ENCODE peak calls at places on chromosomes 4 and X, in five cellular contexts. N is uterus, G is body of pancreas, V is mammary epithelial cell, Y is spleen. O is an unnamed sample. For H3K27me3, the result is how much of the 10 kb centered on the place peaks cover.

GRCh38 chr4:53854991-53855885 is 209.2 kb downstream of the CHIC2 start:
- DNase-seq in N (no peak), G (no peak), V (peak), Y (no peak), O (peak)

GRCh38 chrX:71253253-71254091 is 468 bp downstream of the ZMYM3 start:
- DNase-seq in N (peak), G (peak), V (no peak), Y (peak), O (peak)

GRCh38 chrX:65932173-65933084 is 107.5 kb downstream of the VSIG4 start:
- DNase-seq in N (no peak), G (no peak), V (peak), Y (peak), O (no peak)

GRCh38 chrX:13506574-13506973 is 62.8 kb upstream of the EGFL6 start:
- DNase-seq in N (peak), G (peak), V (peak), Y (peak), O (peak)

GRCh38 chr4:336893-337142 is 796 bp upstream of the ZNF141 start:
- DNase-seq in N (no peak), G (no peak), V (no peak), Y (no peak), O (no peak)

GRCh38 chrX:79361192-79361870 is 5.8 kb downstream of the ITM2A start:
- DNase-seq in N (no peak), G (no peak), V (no peak), Y (no peak), O (no peak)

GRCh38 chrX:78075787-78076389 is 28.2 kb upstream of the PGK1 start:
- DNase-seq in N (no peak), G (no peak), V (peak), Y (no peak), O (no peak)

GRCh38 chr4:126957555-126958440 is 675.0 kb upstream of the INTU start:
- DNase-seq in N (no peak), G (no peak), V (peak), Y (no peak), O (no peak)

GRCh38 chr4:152010680-152011079 is 249.9 kb upstream of the GATB start:
- DNase-seq in N (no peak), G (no peak), V (no peak), Y (no peak), O (no peak)

GRCh38 chr4:184899261-184900134 is 73.7 kb upstream of the ACSL1 start:
- DNase-seq in N (no peak), G (peak), V (peak), Y (no peak), O (no peak)

GRCh38 chr4:94349193-94349592 is 6.6 kb upstream of the HPGDS start:
- DNase-seq in N (no peak), G (no peak), V (no peak), Y (no peak), O (no peak)

GRCh38 chrX:46796574-46797191 is 37.8 kb upstream of the SLC9A7 start:
- DNase-seq in N (peak), G (peak), V (peak), Y (peak), O (peak)

GRCh38 chr4:124173892-124174291 is 538.6 kb downstream of the ANKRD50 start:
- DNase-seq in N (no peak), G (no peak), V (no peak), Y (no peak), O (no peak)

DNA sequence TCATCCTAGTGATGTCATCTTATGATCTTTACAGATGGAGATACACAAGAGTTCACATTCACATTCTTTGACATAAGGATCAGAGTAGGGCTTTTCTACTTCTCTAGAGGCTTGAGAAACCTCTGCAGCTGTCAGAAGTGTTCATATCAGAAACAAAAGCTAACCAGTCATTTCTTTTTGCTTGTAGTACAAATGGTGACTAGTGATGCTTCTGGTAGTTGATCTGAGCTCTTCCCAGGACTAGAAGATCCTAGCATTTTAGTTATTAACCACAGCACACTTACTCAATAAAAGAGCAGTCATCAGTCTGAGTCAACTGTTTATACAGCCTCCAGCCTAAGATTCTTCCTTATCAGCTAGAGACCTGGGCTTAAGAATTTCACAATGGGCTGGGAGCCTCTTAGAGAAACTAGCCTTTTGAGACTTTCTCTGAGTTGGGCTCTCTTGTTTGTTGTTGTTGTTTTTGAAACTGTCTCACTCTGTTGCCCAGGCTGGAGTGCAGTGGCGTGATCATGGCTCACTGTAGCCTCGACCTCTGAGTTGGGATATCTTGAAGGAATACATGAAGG is 84.1 kb downstream of the TMEM164 start:
- DNase-seq in N (no peak), G (no peak), V (peak), Y (no peak), O (no peak)
- H3K27me3 ChIP-seq in N (under half), G (under half), V (under half), Y (under half), O (under half)

DNA sequence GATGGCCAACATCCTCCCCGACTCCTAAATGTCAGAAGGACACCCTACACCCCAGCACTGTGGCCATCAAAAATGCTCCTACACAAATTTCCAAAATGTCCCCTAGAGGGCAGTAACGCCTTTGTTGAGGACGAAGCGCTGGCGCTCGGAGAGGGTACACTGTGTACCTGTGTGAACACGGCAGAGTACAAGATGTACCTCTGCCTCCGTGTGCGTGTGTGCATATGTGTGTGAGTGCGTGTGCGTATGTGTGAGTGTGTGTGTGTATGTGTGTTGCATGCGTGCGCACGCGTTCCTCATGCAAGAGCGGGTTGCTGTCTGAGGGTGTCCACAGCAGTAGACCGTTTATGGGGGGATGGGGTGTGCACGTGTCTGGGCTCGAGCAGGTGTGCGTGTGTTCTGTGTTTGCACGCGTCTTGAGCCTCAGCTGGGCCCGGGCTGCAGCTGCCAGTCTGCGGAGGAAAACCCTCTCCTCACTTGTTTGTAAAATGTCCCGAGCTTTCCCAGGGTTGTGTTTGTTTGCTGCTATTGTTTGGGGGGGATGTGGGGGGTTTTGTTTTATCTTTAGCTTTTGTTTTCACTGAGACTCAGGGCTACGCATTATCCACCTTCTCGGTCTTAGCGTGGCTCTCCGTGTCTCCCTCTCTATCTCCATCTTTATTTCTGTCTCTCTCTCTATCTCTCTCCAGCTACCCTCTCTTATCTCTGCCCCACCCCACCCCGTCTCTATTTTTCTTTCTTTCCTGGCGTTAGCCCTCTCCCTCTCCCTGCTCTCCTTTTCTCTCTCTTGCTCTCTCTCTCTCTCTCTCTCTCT is 10.4 kb upstream of the TSPYL2 start:
- DNase-seq in N (peak), G (peak), V (peak), Y (peak), O (peak)
- H3K27ac ChIP-seq in N (peak), G (peak), V (no peak), Y (no peak), O (peak)

GRCh38 chr4:8726344-8726851 is 133.8 kb downstream of the CPZ start:
- DNase-seq in N (no peak), G (no peak), V (no peak), Y (peak), O (no peak)

GRCh38 chr4:8727131-8727530 is 134.6 kb downstream of the CPZ start:
- DNase-seq in N (peak), G (no peak), V (no peak), Y (peak), O (no peak)

GRCh38 chr4:8724436-8725070 is 132.0 kb downstream of the CPZ start:
- DNase-seq in N (peak), G (no peak), V (no peak), Y (peak), O (no peak)

GRCh38 chr4:8725071-8725841 is 132.7 kb downstream of the CPZ start:
- DNase-seq in N (peak), G (peak), V (no peak), Y (peak), O (no peak)

DNA sequence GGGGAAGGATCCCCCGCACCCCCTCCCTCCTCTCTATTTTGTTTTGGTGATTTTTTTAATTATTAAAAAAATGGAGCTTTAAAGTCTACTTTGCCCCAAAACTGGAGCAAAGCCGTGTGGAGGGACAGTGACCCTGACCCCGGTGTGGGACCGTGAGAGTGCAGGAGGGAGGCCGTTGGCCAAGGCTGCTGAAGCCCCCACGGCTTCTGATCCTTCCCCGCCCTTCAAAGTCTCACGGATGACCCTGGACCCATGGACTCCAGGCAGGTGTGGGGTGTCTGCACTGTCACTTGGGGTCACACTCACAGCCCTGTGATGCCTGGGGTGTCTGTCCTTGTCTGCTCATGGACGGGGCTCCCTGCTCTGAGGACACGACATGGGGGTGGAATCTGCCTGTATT is 133.3 kb downstream of the CPZ start:
- DNase-seq in N (peak), G (no peak), V (no peak), Y (peak), O (no peak)
- H3K27me3 ChIP-seq in N (under half), G (under half), V (under half), Y (under half), O (under half)

DNA sequence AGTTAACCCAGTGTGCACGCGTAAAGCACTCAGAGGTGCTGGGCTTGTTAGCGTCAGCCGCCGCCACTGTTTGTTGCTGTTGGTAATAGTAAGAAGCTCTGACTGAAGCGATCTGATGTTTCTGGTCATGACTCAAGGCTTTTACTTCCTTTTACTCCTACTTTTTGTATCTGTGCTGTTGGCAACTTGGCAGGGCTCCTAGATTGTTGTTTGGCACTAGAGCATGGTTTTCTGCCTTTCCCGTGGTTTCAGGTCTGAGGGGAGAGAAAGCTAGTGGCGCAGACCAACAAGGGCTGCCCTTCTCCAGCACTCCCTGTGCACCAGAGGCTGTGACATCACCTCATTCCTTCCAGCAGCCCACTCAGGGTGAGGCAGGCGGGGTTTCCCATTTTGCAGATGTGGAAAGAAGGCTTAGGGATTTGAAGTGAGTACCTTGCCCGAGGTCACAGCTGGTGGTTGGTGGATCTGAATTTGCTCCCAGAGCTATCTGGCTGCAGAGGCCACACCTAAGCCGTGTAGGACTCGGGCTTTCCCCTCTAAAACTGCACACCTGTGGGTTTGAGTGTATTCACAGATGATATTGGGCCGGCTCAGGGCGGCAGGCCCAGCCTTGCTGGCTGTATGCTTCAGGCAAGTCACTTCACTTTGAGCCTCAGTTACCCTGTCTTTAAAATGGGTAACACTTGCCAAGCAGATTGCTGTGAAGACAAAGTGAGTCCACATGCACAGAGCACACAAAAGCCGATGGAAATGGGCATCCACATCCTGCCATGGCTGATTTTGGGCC is 51.2 kb upstream of the TADA2B start:
- DNase-seq in N (peak), G (peak), V (peak), Y (no peak), O (no peak)
- H3K27ac ChIP-seq in N (peak), G (peak), V (peak), Y (peak), O (no peak)

O was measured in right cardiac atrium.